ENCODE peak calls at places on chromosomes 12 and 14, in nine cellular contexts. B, C, H, Z, G, L, T, I and S are unnamed samples.

GRCh38 chr12:94169495-94169894 is 21.1 kb downstream of the PLXNC1 start:
- DNase-seq in T (no peak), B (no peak), L (no peak), G (no peak), I (no peak), Z (no peak), H (no peak), C (no peak), S (no peak)

GRCh38 chr12:30823140-30823669 is 68.5 kb upstream of the CAPRIN2 start:
- DNase-seq in B (peak; percentile 66), Z (peak; percentile 73), T (no peak), L (peak; percentile 55), I (no peak), H (no peak), G (peak; percentile 71), C (no peak), S (no peak)

GRCh38 chr12:88522961-88523360 is 57.3 kb downstream of the KITLG start:
- DNase-seq in I (no peak), Z (no peak), G (no peak), C (no peak), H (no peak), L (no peak), B (no peak), T (no peak), S (no peak)

GRCh38 chr14:75069811-75070145 is 337 bp downstream of the ZC2HC1C start:
- DNase-seq in C (no peak), H (peak; percentile 11), L (no peak), G (no peak), Z (no peak), T (no peak), B (no peak), I (no peak), S (no peak)

GRCh38 chr14:102415671-102416070 is 52.9 kb downstream of the TECPR2 start:
- DNase-seq in L (no peak), I (no peak), G (no peak), T (no peak), B (no peak), H (no peak), C (no peak), Z (no peak), S (no peak)

GRCh38 chr12:89781161-89781560 is 72.5 kb upstream of the ATP2B1 start:
- DNase-seq in Z (no peak), G (no peak), I (no peak), C (no peak), H (no peak), L (no peak), T (no peak), B (no peak), S (no peak)

GRCh38 chr12:664075-664778 is 982 bp upstream of the NINJ2 start:
- DNase-seq in B (peak; percentile 53), H (no peak), G (peak; percentile 23), T (no peak), C (no peak), I (no peak), L (no peak), Z (no peak), S (no peak)

GRCh38 chr14:74580275-74580672 is 31.8 kb downstream of the LTBP2 start:
- DNase-seq in H (no peak), B (no peak), C (no peak), Z (no peak), I (no peak), L (no peak), G (no peak), T (no peak), S (no peak)

GRCh38 chr12:53061404-53062010 is 11.6 kb downstream of the TNS2 start:
- DNase-seq in C (no peak), T (no peak), I (no peak), B (peak; percentile 67), G (no peak), H (peak; percentile 85), Z (no peak), L (no peak), S (peak; percentile 98)

GRCh38 chr12:39795481-39795880 is 175.9 kb upstream of the ABCD2 start:
- DNase-seq in T (no peak), Z (no peak), G (no peak), C (no peak), B (no peak), H (no peak), I (no peak), L (no peak), S (no peak)

GRCh38 chr12:15011162-15011561 is 38.3 kb downstream of the PDE6H start:
- DNase-seq in Z (no peak), H (no peak), C (no peak), I (peak; percentile 25), L (no peak), T (no peak), B (no peak), G (no peak), S (peak; percentile 52)

GRCh38 chr12:92408072-92408900 is 262.6 kb upstream of the BTG1 start:
- DNase-seq in G (peak; percentile 61), H (peak; percentile 13), Z (no peak), I (peak; percentile 58), T (no peak), B (no peak), C (peak; percentile 21), L (peak; percentile 11), S (peak; percentile 70)

GRCh38 chr14:63563370-63564026 is 20.3 kb upstream of the PPP2R5E start:
- DNase-seq in H (no peak), T (no peak), I (peak; percentile 45), L (no peak), Z (no peak), C (no peak), G (no peak), B (no peak), S (no peak)

GRCh38 chr12:71791473-71792150 is 36.9 kb downstream of the RAB21 start:
- DNase-seq in B (no peak), C (no peak), I (no peak), L (no peak), T (no peak), G (no peak), Z (no peak), H (no peak), S (no peak)

GRCh38 chr14:105710119-105711057 is 184.0 kb downstream of the TMEM121 start:
- DNase-seq in L (no peak), T (no peak), C (no peak), Z (no peak), G (peak; percentile 47), H (no peak), I (no peak), B (no peak), S (no peak)

GRCh38 chr12:25769076-25769945 is 189.2 kb upstream of the RASSF8 start:
- DNase-seq in I (peak; percentile 87), L (no peak), G (no peak), Z (no peak), T (no peak), C (peak; percentile 10), B (no peak), H (no peak), S (peak; percentile 14)

GRCh38 chr12:20599757-20600156 is 95.4 kb upstream of the SLCO1C1 start:
- DNase-seq in T (no peak), G (no peak), Z (no peak), I (no peak), B (no peak), C (no peak), H (no peak), L (no peak), S (no peak)

GRCh38 chr12:82314406-82314892 is 43.7 kb downstream of the CCDC59 start:
- DNase-seq in H (no peak), B (no peak), Z (peak; percentile 48), C (no peak), T (no peak), G (no peak), L (peak; percentile 2), I (peak; percentile 86), S (peak; percentile 68)

GRCh38 chr14:104307246-104307626 is 168.8 kb downstream of the KIF26A start:
- DNase-seq in G (no peak), I (no peak), H (no peak), C (no peak), Z (no peak), B (no peak), T (no peak), L (no peak), S (no peak)

GRCh38 chr12:88854260-88854659 is 274.0 kb upstream of the KITLG start:
- DNase-seq in L (no peak), H (no peak), Z (no peak), C (no peak), T (no peak), I (peak; percentile 92), B (no peak), G (no peak), S (peak; percentile 64)

GRCh38 chr14:75127903-75128595 is 1.2 kb upstream of the NEK9 start:
- DNase-seq in T (no peak), L (no peak), I (no peak), C (no peak), B (no peak), Z (no peak), H (no peak), G (no peak), S (no peak)

GRCh38 chr12:109519787-109520186 is 42.4 kb downstream of the UBE3B start:
- DNase-seq in I (no peak), G (no peak), H (no peak), C (no peak), Z (no peak), T (no peak), L (no peak), B (peak; percentile 52), S (no peak)

GRCh38 chr14:55731881-55732498 is 152.0 kb downstream of the KTN1 start:
- DNase-seq in L (peak; percentile 62), B (no peak), G (peak; percentile 69), I (peak; percentile 47), Z (peak; percentile 22), H (peak; percentile 57), C (no peak), T (peak; percentile 5), S (peak; percentile 45)

GRCh38 chr12:29743801-29744200 is 39.9 kb downstream of the TMTC1 start:
- DNase-seq in I (peak; percentile 88), H (no peak), B (no peak), G (no peak), C (no peak), L (no peak), T (peak; percentile 93), Z (no peak), S (no peak)

GRCh38 chr12:19222566-19222965 is 93.0 kb downstream of the PLEKHA5 start:
- DNase-seq in G (no peak), Z (no peak), C (no peak), L (no peak), B (no peak), T (no peak), H (peak; percentile 35), I (no peak), S (no peak)

GRCh38 chr12:113422030-113422900 is at the start of gene SDSL:
- DNase-seq in C (peak; percentile 81), I (peak; percentile 88), B (peak; percentile 84), L (peak; percentile 12), T (peak; percentile 22), G (peak; percentile 63), H (no peak), Z (no peak), S (peak; percentile 78)

GRCh38 chr12:95141305-95141704 is 67.9 kb upstream of the NR2C1 start:
- DNase-seq in T (no peak), B (no peak), H (no peak), G (no peak), L (no peak), Z (no peak), I (no peak), C (no peak), S (no peak)

GRCh38 chr12:65699251-65699650 is 125.0 kb upstream of the HMGA2 start:
- DNase-seq in T (no peak), H (no peak), I (peak; percentile 61), C (peak; percentile 70), Z (no peak), L (no peak), G (no peak), B (no peak), S (peak; percentile 32)

GRCh38 chr12:12792421-12792820 is 7.0 kb downstream of the APOLD1 start:
- DNase-seq in I (no peak), B (no peak), Z (no peak), T (no peak), H (no peak), G (no peak), C (no peak), L (no peak), S (no peak)

GRCh38 chr12:43111608-43112007 is 440.4 kb downstream of the ADAMTS20 start:
- DNase-seq in G (no peak), T (no peak), Z (no peak), C (no peak), L (no peak), I (no peak), B (no peak), H (no peak), S (no peak)

GRCh38 chr12:88167384-88167783 is 25.3 kb downstream of the TMTC3 start:
- DNase-seq in Z (no peak), C (no peak), I (no peak), T (no peak), H (no peak), B (no peak), L (no peak), G (no peak), S (no peak)